ENCODE peak calls at places on chromosomes 11 and 22, in four cellular contexts. C, X, V and T are unnamed samples.

GRCh38 chr22:27416553-27417427 is 384.8 kb downstream of the MN1 start:
- DNase-seq in X (no peak), C (no peak), V (peak), T (no peak)

GRCh38 chr22:19061471-19062138 is 60.6 kb downstream of the DGCR2 start:
- DNase-seq in V (no peak), X (no peak), C (no peak), T (no peak)

GRCh38 chr11:108967571-108967970 is 302.7 kb downstream of the DDX10 start:
- DNase-seq in X (no peak), V (no peak), C (no peak), T (no peak)

GRCh38 chr11:60657880-60658279 is 41.5 kb upstream of the MS4A8 start:
- DNase-seq in C (peak), V (no peak), X (no peak), T (no peak)

GRCh38 chr11:131356201-131356600 is 14.2 kb upstream of the NTM start:
- DNase-seq in V (no peak), X (no peak), C (no peak), T (no peak)

GRCh38 chr11:57903441-57904123 is 120.1 kb upstream of the OR9Q1 start:
- DNase-seq in X (peak), C (no peak), V (no peak), T (peak)

GRCh38 chr11:1005913-1006312 is 30.6 kb downstream of the MUC6 start:
- DNase-seq in C (no peak), V (no peak), X (no peak), T (no peak)

GRCh38 chr11:47192111-47192510 is 5.9 kb upstream of the PACSIN3 start:
- DNase-seq in X (no peak), V (no peak), C (no peak), T (no peak)

GRCh38 chr11:45982656-45983470 is 60.4 kb downstream of the LARGE2 start:
- DNase-seq in C (no peak), X (peak), V (peak), T (no peak)

GRCh38 chr11:107816028-107816427 is 42.6 kb downstream of the SLC35F2 start:
- DNase-seq in C (no peak), X (no peak), V (no peak), T (no peak)

GRCh38 chr11:65077466-65077865 is 6.4 kb downstream of the CDCA5 start:
- DNase-seq in X (no peak), V (no peak), C (no peak), T (no peak)

GRCh38 chr11:66915046-66915832 is 42.9 kb downstream of the PC start:
- DNase-seq in C (no peak), X (peak), V (no peak), T (no peak)

GRCh38 chr22:45268958-45269844 is 15.5 kb upstream of the UPK3A start:
- DNase-seq in X (peak), C (no peak), V (peak), T (peak)

GRCh38 chr11:47007579-47007978 is 71.0 kb downstream of the CSTPP1 start:
- DNase-seq in C (no peak), V (no peak), X (no peak), T (no peak)

GRCh38 chr11:27178859-27179258 is 138.2 kb downstream of the BBOX1 start:
- DNase-seq in C (no peak), V (no peak), X (no peak), T (no peak)

GRCh38 chr11:21814169-21814568 is 378.7 kb upstream of the ANO5 start:
- DNase-seq in X (no peak), V (no peak), C (peak), T (no peak)

GRCh38 chr11:18394300-18394927 is at the start of gene LDHA:
- DNase-seq in V (peak), C (peak), X (peak), T (peak)

GRCh38 chr11:71489311-71490043 is 36.5 kb downstream of the NADSYN1 start:
- DNase-seq in C (no peak), X (no peak), V (peak), T (peak)

DNA sequence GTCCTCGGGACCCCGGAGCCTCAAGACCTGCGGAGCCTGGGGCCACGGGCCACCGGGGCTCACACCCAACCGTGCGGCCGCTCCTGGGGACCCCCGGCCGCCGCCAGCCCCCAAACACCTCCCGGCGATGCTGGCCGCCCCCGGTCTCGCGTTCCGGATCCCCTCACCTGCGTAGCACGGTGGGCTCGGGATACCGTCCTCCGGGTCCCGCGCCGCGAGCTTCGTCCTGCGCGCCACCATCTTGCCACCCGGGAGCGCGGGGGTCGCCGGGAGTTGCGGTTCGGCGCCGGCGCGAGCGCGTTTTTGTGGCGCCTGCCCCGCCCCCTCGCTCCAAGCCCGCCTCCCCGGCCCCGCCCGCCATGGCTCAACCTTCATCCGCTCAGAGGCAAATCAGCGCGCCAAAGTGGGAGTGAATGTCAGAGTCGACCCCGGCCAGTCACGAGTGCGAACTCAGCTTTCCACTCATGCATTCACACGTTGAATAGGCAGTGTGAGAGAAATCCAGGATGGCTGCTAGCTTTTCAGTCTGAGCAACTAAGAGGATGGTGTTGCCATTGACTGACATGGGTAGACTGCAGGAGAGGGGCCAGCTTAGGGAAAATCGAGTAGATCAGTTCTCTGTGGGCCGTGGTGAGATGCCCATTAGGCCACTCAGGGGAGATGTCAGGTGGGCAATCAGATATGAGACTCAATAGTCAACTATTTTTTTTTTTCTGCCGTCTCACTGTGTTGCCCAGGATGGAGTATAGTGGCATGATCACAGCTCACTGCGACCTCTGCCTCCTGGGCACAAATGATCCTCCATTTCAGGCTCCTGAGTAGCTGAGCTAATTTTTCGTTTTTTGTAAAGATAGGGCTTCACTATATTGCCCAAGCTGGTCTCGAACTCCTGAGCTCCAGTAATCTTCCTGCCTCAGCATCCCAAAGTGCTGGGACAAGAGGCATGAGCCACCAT is 28.3 kb downstream of the SERHL2 start:
- DNase-seq in C (peak), V (peak), X (peak), T (peak)
- TF ChIP-seq POLR2A in C (peak), V (peak), X (peak), T (peak)

DNA sequence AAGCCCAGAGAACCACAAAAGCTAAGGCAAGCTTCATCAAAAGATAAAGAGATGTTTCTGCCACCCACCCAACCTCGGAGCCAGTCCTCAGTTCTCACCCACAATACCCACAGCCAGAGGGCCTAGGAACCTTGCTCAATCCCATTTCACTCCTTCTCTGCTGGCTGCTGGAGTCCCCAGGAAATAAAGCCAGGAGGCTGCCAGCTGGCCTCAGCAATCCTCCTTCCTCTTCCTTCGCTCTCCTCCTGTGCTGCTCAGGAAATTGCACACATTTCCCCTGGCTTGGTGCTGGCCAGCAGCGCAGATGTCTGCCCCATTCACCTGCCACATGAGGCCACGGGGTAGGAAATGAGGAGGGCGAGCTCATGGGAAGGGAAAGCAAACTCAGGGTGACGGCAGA is 91.8 kb upstream of the LDLRAD3 start:
- DNase-seq in C (no peak), V (no peak), X (no peak), T (no peak)
- TF ChIP-seq POLR2AphosphoS5 in C (no peak), V (no peak), X (no peak), T (no peak)

DNA sequence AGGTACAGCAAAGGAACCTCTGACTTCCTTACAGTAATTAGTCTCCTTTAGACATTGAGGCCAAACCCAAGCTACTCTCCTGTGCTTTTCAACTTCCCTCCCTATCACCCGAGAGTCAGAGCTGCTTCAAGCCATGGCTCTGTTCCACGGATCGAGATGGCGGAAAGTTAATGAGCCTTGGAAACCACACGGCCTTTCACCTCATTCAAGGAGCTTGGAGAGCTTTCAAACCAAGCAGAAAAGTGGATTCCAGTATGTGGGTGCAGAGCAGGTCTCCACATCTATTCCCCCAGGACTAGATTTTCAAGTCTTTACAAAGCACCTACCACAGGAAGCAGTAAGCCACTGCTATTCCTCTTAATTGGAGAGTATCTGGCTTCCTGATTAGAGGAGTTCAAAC is 221.2 kb upstream of the NARS2 start:
- DNase-seq in C (no peak), X (no peak), V (no peak), T (no peak)
- TF ChIP-seq TAF1 in C (no peak), X (no peak), V (no peak), T (no peak)

DNA sequence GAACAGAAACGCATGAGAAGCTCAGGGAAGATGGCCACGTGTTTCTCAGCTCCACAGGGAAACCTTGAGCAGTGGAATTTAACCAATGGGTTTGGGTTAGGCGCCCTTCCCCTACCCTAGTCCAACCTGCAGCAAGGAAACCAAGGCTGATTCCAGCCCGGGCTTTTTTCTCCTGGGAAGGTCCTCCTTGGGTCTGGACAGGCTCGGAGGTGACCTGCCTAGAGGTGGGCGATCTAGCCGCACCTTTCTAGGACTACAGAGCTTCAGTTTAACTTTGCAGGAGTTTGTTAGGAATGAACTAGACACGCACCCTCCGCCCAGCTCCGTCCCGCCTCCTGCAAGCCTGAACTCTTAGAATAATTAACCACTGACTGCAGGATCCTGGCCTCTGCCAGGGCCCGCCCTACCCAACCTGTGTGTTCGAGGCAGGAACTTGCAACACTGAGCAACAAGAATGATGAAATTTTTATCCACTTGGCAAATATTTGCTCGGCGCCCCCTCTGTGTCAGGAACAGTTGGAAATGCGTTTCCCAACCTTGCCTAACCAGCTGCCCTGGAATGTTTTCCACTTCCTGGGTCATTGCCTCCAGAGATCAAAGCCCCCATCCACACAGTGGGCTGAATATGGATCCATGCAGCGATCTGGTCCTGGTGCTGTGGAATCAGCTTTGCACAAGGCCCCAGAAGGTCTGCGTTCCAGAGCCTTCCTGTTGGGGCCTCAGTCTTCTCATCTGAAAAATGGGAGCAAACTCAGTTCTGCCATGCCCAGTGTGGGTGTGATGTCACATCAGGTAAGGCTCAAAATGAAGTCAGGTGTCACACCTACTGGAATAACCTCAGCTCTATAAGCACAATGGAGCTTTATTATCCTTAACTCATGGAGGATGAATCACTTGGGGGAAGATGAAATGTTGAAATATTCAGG is 13.3 kb downstream of the MPST start:
- DNase-seq in X (no peak), C (peak), V (peak), T (no peak)
- TF ChIP-seq POLR2A in X (no peak), C (peak), V (no peak), T (no peak)

GRCh38 chr22:36284171-36284571 is 31.2 kb downstream of the APOL1 start:
- DNase-seq in C (no peak), V (no peak), X (no peak), T (no peak)

GRCh38 chr22:36287881-36288515 is 35.1 kb downstream of the APOL1 start:
- DNase-seq in C (no peak), X (no peak), V (no peak), T (no peak)

GRCh38 chr22:36285545-36285944 is 32.6 kb downstream of the APOL1 start:
- DNase-seq in C (no peak), X (no peak), V (no peak), T (no peak)

GRCh38 chr22:36285017-36285416 is 32.1 kb downstream of the APOL1 start:
- DNase-seq in V (no peak), C (no peak), X (no peak), T (no peak)

GRCh38 chr22:36286096-36286957 is 33.4 kb downstream of the APOL1 start:
- DNase-seq in V (peak), C (peak), X (peak), T (peak)
- TF ChIP-seq POLR2AphosphoS5 in V (peak), C (no peak), X (no peak), T (no peak)

GRCh38 chr11:129828301-129828836 is 12.7 kb downstream of the TMEM45B start:
- DNase-seq in X (no peak), V (no peak), C (peak), T (no peak)
- TF ChIP-seq TAF1 in X (no peak), V (no peak), C (no peak), T (no peak)